ENCODE peak calls at places on chromosomes 12 and 14, in six cellular contexts. V, J, R, B, U and Q are unnamed samples.

GRCh38 chr14:89618309-89618708 is 201.3 kb upstream of the FOXN3 start:
- DNase-seq in V (no peak), B (no peak), J (peak; percentile 12), U (no peak), R (peak; percentile 53), Q (peak; percentile 41)

GRCh38 chr12:115267891-115268290 is 583.9 kb upstream of the TBX3 start:
- DNase-seq in R (no peak), V (no peak), B (no peak), U (no peak), J (no peak), Q (no peak)

GRCh38 chr12:123289911-123290310 is 18.3 kb upstream of the CDK2AP1 start:
- DNase-seq in J (no peak), B (no peak), V (no peak), R (no peak), U (no peak), Q (no peak)

GRCh38 chr12:80860206-80860605 is 77.5 kb downstream of the LIN7A start:
- DNase-seq in R (peak; percentile 28), B (no peak), J (no peak), U (no peak), V (no peak), Q (no peak)

GRCh38 chr14:90678420-90678819 is 137.8 kb downstream of the TTC7B start:
- DNase-seq in J (no peak), R (peak; percentile 62), B (no peak), V (no peak), U (no peak), Q (no peak)

GRCh38 chr12:49389092-49389703 is 21.9 kb downstream of the SPATS2 start:
- DNase-seq in V (peak; percentile 16), R (no peak), J (no peak), B (no peak), U (peak; percentile 79), Q (peak; percentile 79)

GRCh38 chr12:79954037-79954436 is 19.1 kb upstream of the PPP1R12A start:
- DNase-seq in R (no peak), V (no peak), U (no peak), B (no peak), J (no peak), Q (no peak)

GRCh38 chr14:104103061-104104005 is 17.8 kb downstream of the ASPG start:
- DNase-seq in U (peak; percentile 48), B (no peak), R (no peak), J (no peak), V (no peak), Q (no peak)

GRCh38 chr14:29352681-29353080 is 575.0 kb downstream of the PRKD1 start:
- DNase-seq in V (no peak), J (no peak), R (peak; percentile 65), U (no peak), B (no peak), Q (no peak)

GRCh38 chr12:106245767-106246166 is 2.1 kb downstream of the CKAP4 start:
- DNase-seq in V (no peak), R (peak; percentile 63), U (peak; percentile 85), J (no peak), B (no peak), Q (no peak)

GRCh38 chr14:97025722-97026121 is 228.5 kb downstream of the VRK1 start:
- DNase-seq in V (no peak), J (no peak), U (no peak), B (no peak), R (no peak), Q (no peak)

GRCh38 chr12:12466157-12466556 is 96.5 kb downstream of the DUSP16 start:
- DNase-seq in R (no peak), U (no peak), B (no peak), J (no peak), V (peak; percentile 78), Q (peak; percentile 92)

GRCh38 chr14:95520346-95520745 is 3.9 kb upstream of the SYNE3 start:
- DNase-seq in B (no peak), R (no peak), J (no peak), U (no peak), V (no peak), Q (no peak)

GRCh38 chr12:11769723-11770514 is 120.4 kb downstream of the ETV6 start:
- DNase-seq in R (no peak), B (no peak), J (no peak), V (no peak), U (no peak), Q (no peak)

GRCh38 chr14:58774531-58774930 is 136.8 kb downstream of the DACT1 start:
- DNase-seq in V (no peak), R (no peak), B (no peak), U (no peak), J (no peak), Q (no peak)

GRCh38 chr14:58776516-58776915 is 138.8 kb downstream of the DACT1 start:
- DNase-seq in J (no peak), U (no peak), B (no peak), R (no peak), V (no peak), Q (no peak)

GRCh38 chr14:58780595-58780994 is 142.8 kb downstream of the DACT1 start:
- DNase-seq in V (no peak), R (no peak), B (no peak), J (no peak), U (no peak), Q (no peak)

GRCh38 chr14:58772814-58773620 is 135.3 kb downstream of the DACT1 start:
- DNase-seq in B (no peak), V (no peak), U (no peak), J (no peak), R (no peak), Q (no peak)

DNA sequence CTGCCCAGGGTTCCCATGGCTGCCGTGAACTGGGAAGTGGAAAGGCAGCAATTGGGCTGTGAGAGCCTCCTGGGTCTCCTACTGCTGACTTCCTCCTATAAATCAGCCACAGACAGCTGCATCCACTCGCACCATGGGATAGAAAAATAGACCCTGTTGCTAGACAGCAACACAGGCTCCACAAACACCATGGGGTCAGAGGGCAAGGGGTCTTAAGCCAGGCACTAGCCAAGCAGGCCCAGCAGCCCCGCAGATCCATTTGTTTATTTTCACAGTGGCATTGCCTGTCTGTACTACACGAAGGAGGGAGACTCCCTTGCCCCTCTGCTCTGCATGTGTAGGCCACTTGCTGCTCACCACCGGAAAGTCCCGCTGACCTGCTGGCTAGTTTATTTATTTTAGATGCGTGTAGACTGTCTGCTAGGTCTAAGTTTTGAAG is 139.8 kb downstream of the DACT1 start:
- DNase-seq in B (no peak), J (no peak), R (peak; percentile 68), U (no peak), V (no peak), Q (no peak)
- H3K4me1 ChIP-seq in B (no peaks in the 10 kb centered on the region), J (no peaks in the 10 kb centered on the region), R (peaks cover 2% of the 10 kb centered on the region), U (no peaks in the 10 kb centered on the region), V (no peaks in the 10 kb centered on the region), Q (no peaks in the 10 kb centered on the region)

GRCh38 chr14:33548606-33549005 is 402.3 kb downstream of the EGLN3 start:
- DNase-seq in U (no peak), V (no peak), R (no peak), B (no peak), J (no peak), Q (no peak)
- H3K9me3 ChIP-seq in U (no peaks in the 10 kb centered on the region), V (no peaks in the 10 kb centered on the region), R (no peaks in the 10 kb centered on the region), B (no peaks in the 10 kb centered on the region), J (no peaks in the 10 kb centered on the region), Q (no peaks in the 10 kb centered on the region)

DNA sequence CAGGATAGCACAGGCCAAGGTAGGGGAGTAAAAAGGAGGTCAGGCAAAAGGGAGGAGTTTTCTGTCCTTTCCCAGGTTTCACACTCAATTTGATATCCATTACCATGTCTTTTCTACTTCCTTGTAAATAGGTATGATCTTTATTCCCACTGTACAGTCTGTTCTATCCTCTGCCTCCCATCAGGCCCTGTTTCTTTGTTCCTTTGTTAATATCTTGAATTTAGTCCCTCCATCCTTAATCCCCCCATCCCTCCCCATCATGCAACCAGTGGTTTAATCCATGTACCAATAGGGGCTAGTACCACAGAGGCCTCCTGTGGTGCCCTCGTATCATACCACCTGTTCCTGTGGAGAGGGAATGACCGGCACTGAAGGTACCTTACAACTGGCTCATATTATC is 3.6 kb upstream of the SUOX start:
- DNase-seq in U (no peak), J (no peak), V (no peak), R (no peak), B (no peak), Q (no peak)
- H3K36me3 ChIP-seq in U (peaks cover 65% of the 10 kb centered on the region), J (peaks cover 48% of the 10 kb centered on the region), V (peaks cover 45% of the 10 kb centered on the region), R (peaks cover 13% of the 10 kb centered on the region), B (peaks cover 52% of the 10 kb centered on the region), Q (peaks cover 57% of the 10 kb centered on the region)

DNA sequence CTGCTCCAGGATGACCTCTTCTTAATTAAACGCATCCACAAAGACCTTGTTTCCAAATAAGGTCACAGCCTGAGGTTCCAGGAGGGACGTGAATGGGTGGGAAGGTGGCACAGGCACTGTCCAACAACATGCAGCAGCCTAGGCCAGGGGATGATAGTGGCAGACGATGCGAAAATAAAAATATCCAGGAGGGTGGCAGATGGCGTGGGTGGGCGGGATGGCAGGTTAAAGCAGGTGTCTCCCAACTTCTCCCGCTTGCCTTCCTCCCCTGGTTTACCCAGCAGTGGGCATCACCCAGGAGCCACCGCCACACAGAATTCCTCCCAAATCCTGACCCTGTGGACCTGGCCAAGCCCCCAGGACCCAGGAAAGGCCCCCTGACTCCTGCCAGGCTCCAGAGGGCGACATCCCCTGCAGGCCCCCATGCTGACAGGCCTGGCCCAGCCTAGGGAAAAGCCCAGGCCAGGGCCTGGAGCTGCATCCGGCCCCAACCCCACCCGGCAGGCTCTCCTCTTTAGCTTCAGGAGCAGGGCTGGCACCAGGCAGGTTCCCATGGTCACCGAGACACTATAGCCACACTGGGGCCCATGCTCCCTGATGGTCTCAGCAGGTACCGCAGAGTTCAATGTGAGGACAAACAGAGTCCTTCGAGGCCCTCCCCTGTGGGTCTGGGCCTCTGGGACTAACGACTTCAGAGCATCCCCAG is 9.7 kb downstream of the NCOR2 start:
- DNase-seq in V (no peak), U (no peak), R (no peak), B (no peak), J (no peak), Q (no peak)
- H3K4me1 ChIP-seq in V (peaks cover 18% of the 10 kb centered on the region), U (peaks cover 87% of the 10 kb centered on the region), R (peaks cover 12% of the 10 kb centered on the region), B (peaks cover 53% of the 10 kb centered on the region), J (peaks cover 10% of the 10 kb centered on the region), Q (peaks cover 18% of the 10 kb centered on the region)

DNA sequence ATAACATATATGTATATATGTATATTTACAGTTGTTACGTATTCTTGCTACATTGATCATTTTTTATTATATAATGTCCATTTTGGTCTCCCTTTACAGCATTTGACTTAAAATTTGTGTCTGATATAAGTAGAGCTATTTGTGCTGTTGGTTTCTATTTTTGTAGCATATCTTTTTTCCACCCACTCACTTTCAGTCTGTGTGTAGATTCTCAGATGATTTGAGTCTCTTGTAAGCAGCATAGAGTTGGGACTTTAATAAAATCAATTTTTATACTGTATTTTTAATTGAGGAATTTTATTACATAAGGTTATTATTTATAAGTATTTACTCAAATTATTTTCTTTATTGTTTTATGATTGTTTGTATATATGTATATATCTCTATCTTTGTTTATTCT is 1293.7 kb downstream of the TMEM121 start:
- DNase-seq in J (no peak), R (no peak), V (no peak), U (no peak), B (no peak), Q (no peak)
- H3K9me3 ChIP-seq in J (no peaks in the 10 kb centered on the region), R (no peaks in the 10 kb centered on the region), V (no peaks in the 10 kb centered on the region), U (no peaks in the 10 kb centered on the region), B (no peaks in the 10 kb centered on the region), Q (no peaks in the 10 kb centered on the region)

GRCh38 chr14:101979666-101980065 is 15.3 kb downstream of the DYNC1H1 start:
- DNase-seq in J (no peak), V (no peak), U (no peak), B (no peak), R (no peak), Q (no peak)
- H3K36me3 ChIP-seq in J (peaks cover 75% of the 10 kb centered on the region), V (peaks cover 67% of the 10 kb centered on the region), U (peaks cover 90% of the 10 kb centered on the region), B (peaks cover 39% of the 10 kb centered on the region), R (peaks cover 13% of the 10 kb centered on the region), Q (peaks cover 76% of the 10 kb centered on the region)